ENCODE peak calls at places on chromosomes 13 and 19, in nine cellular contexts. H is GM23338, Q is astrocyte of the spinal cord, Y is esophagus squamous epithelium, F is body of pancreas, U is AG09309, I is AG04450, T is sigmoid colon, A is left ventricle myocardium inferior. S is an unnamed sample.

GRCh38 chr13:30111810-30112209 is 195.5 kb downstream of the KATNAL1 start:
- DNase-seq in Q (no peak), F (no peak), T (no peak), U (no peak), Y (no peak), I (no peak), A (no peak), H (peak; percentile 54), S (no peak)

GRCh38 chr19:4456843-4457653 is 546 bp downstream of the UBXN6 start:
- DNase-seq in I (no peak), T (no peak), Q (peak; percentile 59), F (no peak), A (peak; percentile 51), Y (no peak), U (no peak), H (peak; percentile 85), S (no peak)

GRCh38 chr13:50801087-50801931 is 42.2 kb downstream of the DLEU7 start:
- DNase-seq in Y (no peak), A (no peak), U (peak; percentile 49), Q (peak; percentile 82), I (peak; percentile 37), F (peak; percentile 69), T (no peak), H (peak; percentile 87), S (peak; percentile 74)

GRCh38 chr13:46143239-46143701 is 38.4 kb upstream of the CPB2 start:
- DNase-seq in I (no peak), Q (no peak), H (no peak), A (no peak), T (no peak), F (no peak), U (no peak), Y (no peak), S (no peak)

GRCh38 chr13:44719857-44720671 is 143.9 kb upstream of the TSC22D1 start:
- DNase-seq in A (no peak), Y (no peak), H (no peak), U (peak; percentile 71), Q (peak; percentile 96), F (peak; percentile 8), T (no peak), I (peak; percentile 30), S (peak; percentile 96)

GRCh38 chr13:113748862-113749451 is 10.1 kb upstream of the TMEM255B start:
- DNase-seq in A (no peak), Q (no peak), H (no peak), I (no peak), T (no peak), U (no peak), F (no peak), Y (no peak), S (no peak)

GRCh38 chr13:50393641-50394040 is 378.4 kb downstream of the KCNRG start:
- DNase-seq in Y (no peak), Q (peak; percentile 47), H (peak; percentile 43), A (peak; percentile 20), U (no peak), T (no peak), I (no peak), F (no peak), S (no peak)

GRCh38 chr19:22634450-22634827 is 315 bp downstream of the ZNF492 start:
- DNase-seq in Q (no peak), T (no peak), H (no peak), Y (no peak), A (no peak), I (no peak), U (no peak), F (no peak), S (no peak)

GRCh38 chr13:99220199-99220931 is 19.7 kb downstream of the UBAC2 start:
- DNase-seq in I (no peak), A (no peak), Q (peak; percentile 49), F (no peak), T (no peak), U (no peak), Y (no peak), H (no peak), S (no peak)

GRCh38 chr13:69556540-69557196 is 551.0 kb upstream of the ATXN8OS start:
- DNase-seq in F (no peak), H (no peak), A (no peak), I (no peak), Y (no peak), T (no peak), U (no peak), Q (no peak), S (no peak)

GRCh38 chr13:89806594-89806993 is 1540.9 kb upstream of the MIR17HG start:
- DNase-seq in H (no peak), I (no peak), A (no peak), Y (no peak), T (no peak), Q (no peak), U (no peak), F (no peak), S (no peak)

GRCh38 chr13:89803839-89804238 is 1543.6 kb upstream of the MIR17HG start:
- DNase-seq in U (no peak), A (no peak), Q (no peak), H (no peak), F (no peak), I (no peak), Y (no peak), T (no peak), S (no peak)
- H3K4me3 ChIP-seq in U (no peak overlapping the region), A (no peak overlapping the region), Q (no peak overlapping the region), H (no peak overlapping the region), F (no peak overlapping the region), I (no peak overlapping the region), Y (no peak overlapping the region), T (no peak overlapping the region), S (no peak overlapping the region)

GRCh38 chr19:17718467-17718987 is 753 bp upstream of the MAP1S start:
- DNase-seq in Q (no peak), F (no peak), Y (no peak), T (no peak), H (no peak), I (no peak), U (no peak), A (no peak), S (no peak)

GRCh38 chr19:17718988-17719711 is at the start of gene MAP1S:
- DNase-seq in Q (peak; percentile 50), F (peak; percentile 31), Y (no peak), H (peak; percentile 95), I (no peak), T (no peak), U (no peak), A (peak; percentile 64), S (no peak)

GRCh38 chr19:17719730-17720486 is 628 bp downstream of the MAP1S start:
- DNase-seq in T (no peak), A (no peak), Q (no peak), I (no peak), H (peak; percentile 43), Y (no peak), U (no peak), F (peak; percentile 73), S (no peak)

GRCh38 chr19:17720487-17720839 is 1.2 kb downstream of the MAP1S start:
- DNase-seq in F (no peak), Q (no peak), U (no peak), Y (no peak), A (no peak), T (no peak), H (no peak), I (no peak), S (no peak)

DNA sequence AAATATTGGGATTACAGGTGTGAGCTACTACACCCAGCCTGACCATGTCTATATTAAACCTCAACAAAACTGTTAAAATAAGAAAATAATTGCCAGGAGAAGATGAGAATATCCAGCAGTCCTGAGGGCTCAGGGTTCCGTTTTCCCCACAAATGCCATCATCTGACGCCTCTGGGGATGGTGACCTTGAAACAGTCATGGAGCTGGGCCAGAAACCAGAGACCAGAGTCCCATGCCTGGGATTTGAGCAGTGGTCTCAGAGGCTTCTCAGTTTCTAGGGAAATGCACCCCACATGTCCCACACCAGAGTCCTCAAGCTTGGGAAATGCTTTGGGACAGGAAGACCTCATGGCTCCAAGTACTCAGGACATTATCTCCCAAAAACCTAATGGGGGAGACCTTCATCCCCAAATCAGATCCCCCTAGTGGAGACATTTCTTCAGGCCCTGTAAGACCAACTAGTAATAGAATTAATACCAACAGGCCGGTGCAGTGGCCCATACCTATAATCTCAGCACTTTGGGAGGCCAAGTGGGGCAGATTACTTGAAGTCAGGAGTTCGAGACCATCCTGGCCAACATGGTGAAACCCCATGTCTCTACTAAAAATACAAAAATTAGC is 2.9 kb upstream of the MAP1S start:
- DNase-seq in H (peak; percentile 67), Q (no peak), F (no peak), T (no peak), A (no peak), U (no peak), I (no peak), Y (no peak), S (no peak)
- TF ChIP-seq CTCF in H (peak; percentile 54), Q (no peak), F (no peak), T (no peak), A (no peak), U (peak; percentile 2), I (peak; percentile 29), Y (no peak), S (peak; percentile 29)

GRCh38 chr19:2296141-2296540 is 11.8 kb downstream of the LINGO3 start:
- DNase-seq in I (no peak), A (no peak), Q (no peak), U (no peak), T (no peak), Y (no peak), F (no peak), H (no peak), S (no peak)

GRCh38 chr19:2290441-2291184 is 8.6 kb upstream of the PEAK3 start:
- DNase-seq in Y (no peak), H (peak; percentile 65), Q (no peak), F (no peak), A (no peak), I (no peak), U (no peak), T (no peak), S (no peak)

GRCh38 chr19:2289714-2290435 is 7.9 kb upstream of the PEAK3 start:
- DNase-seq in Y (no peak), Q (no peak), I (no peak), T (no peak), H (peak; percentile 62), F (peak; percentile 62), U (no peak), A (peak; percentile 42), S (no peak)

GRCh38 chr19:2291185-2291751 is 9.3 kb upstream of the PEAK3 start:
- DNase-seq in F (no peak), Q (no peak), T (no peak), A (no peak), Y (no peak), U (no peak), I (no peak), H (peak; percentile 84), S (no peak)

GRCh38 chr19:2294377-2295335 is 12.7 kb upstream of the PEAK3 start:
- DNase-seq in T (peak; percentile 84), I (no peak), Q (no peak), U (peak; percentile 62), A (no peak), H (no peak), Y (no peak), F (no peak), S (no peak)
- H3K4me3 ChIP-seq in T (peak overlapping the region; percentile 26), I (peak overlapping the region; percentile 4), Q (no peak overlapping the region), U (peak overlapping the region; percentile 18), A (peak overlapping the region; percentile 49), H (no peak overlapping the region), Y (no peak overlapping the region), F (no peak overlapping the region), S (no peak overlapping the region)

GRCh38 chr19:17333611-17334413 is 843 bp downstream of the ANO8 start:
- DNase-seq in U (no peak), Y (no peak), T (no peak), F (peak; percentile 55), I (peak; percentile 33), A (no peak), H (peak; percentile 74), Q (peak; percentile 87), S (peak; percentile 63)
- TF ChIP-seq CTCF in U (no peak), Y (no peak), T (no peak), F (no peak), I (no peak), A (no peak), H (peak; percentile 10), Q (no peak), S (no peak)